ENCODE peak calls at places on chromosomes 1 and 21, in six cellular contexts. G, Q, H, W, Z and F are unnamed samples.

GRCh38 chr1:208181259-208181816 is 62.8 kb downstream of the PLXNA2 start:
- DNase-seq in G (no peak), Q (no peak), H (no peak), W (no peak), Z (no peak), F (no peak)

GRCh38 chr21:46667735-46668380 is 32.4 kb downstream of the PRMT2 start:
- DNase-seq in G (peak), Q (no peak), H (no peak), W (no peak), Z (no peak), F (no peak)

GRCh38 chr1:85421179-85421578 is 43.8 kb downstream of the DDAH1 start:
- DNase-seq in G (no peak), Q (no peak), H (no peak), W (no peak), Z (no peak), F (no peak)

GRCh38 chr1:218570456-218570855 is 225.3 kb downstream of the TGFB2 start:
- DNase-seq in G (peak), Q (no peak), H (no peak), W (no peak), Z (no peak), F (no peak)

GRCh38 chr1:206583461-206584264 is 28.6 kb downstream of the EIF2D start:
- DNase-seq in G (peak), Q (peak), H (peak), W (peak), Z (peak), F (no peak)

GRCh38 chr1:50424045-50424939 is 1.0 kb upstream of the DMRTA2 start:
- DNase-seq in G (no peak), Q (no peak), H (no peak), W (no peak), Z (no peak), F (no peak)

GRCh38 chr1:55061706-55062321 is 22.5 kb downstream of the PCSK9 start:
- DNase-seq in G (no peak), Q (peak), H (no peak), W (peak), Z (peak), F (no peak)

GRCh38 chr1:89288051-89288340 is 15.3 kb upstream of the GBP5 start:
- DNase-seq in G (no peak), Q (no peak), H (no peak), W (no peak), Z (no peak), F (no peak)

GRCh38 chr1:202143011-202143767 is 1.3 kb downstream of the ARL8A start:
- DNase-seq in G (peak), Q (peak), H (no peak), W (no peak), Z (no peak), F (no peak)

GRCh38 chr21:34987673-34988072 is 61.4 kb downstream of the RUNX1 start:
- DNase-seq in G (no peak), Q (no peak), H (no peak), W (no peak), Z (no peak), F (no peak)

GRCh38 chr1:44970317-44970716 is 16.1 kb downstream of the EIF2B3 start:
- DNase-seq in G (peak), Q (no peak), H (no peak), W (no peak), Z (no peak), F (no peak)

GRCh38 chr1:13498553-13498952 is 15.2 kb downstream of the LRRC38 start:
- DNase-seq in G (no peak), Q (no peak), H (no peak), W (no peak), Z (no peak), F (no peak)

GRCh38 chr21:42262826-42263225 is 43.9 kb downstream of the ABCG1 start:
- DNase-seq in G (peak), Q (peak), H (peak), W (peak), Z (no peak), F (no peak)

GRCh38 chr1:243851129-243851756 is 1.2 kb upstream of the AKT3 start:
- DNase-seq in G (peak), Q (peak), H (no peak), W (no peak), Z (no peak), F (no peak)

GRCh38 chr1:39919545-39919944 is 17.8 kb upstream of the MYCL start:
- DNase-seq in G (peak), Q (peak), H (no peak), W (peak), Z (no peak), F (no peak)

GRCh38 chr1:158830904-158831507 is at the start of gene MNDA:
- DNase-seq in G (no peak), Q (no peak), H (no peak), W (no peak), Z (no peak), F (no peak)

GRCh38 chr1:41936107-41936506 is 17.4 kb upstream of the HIVEP3 start:
- DNase-seq in G (peak), Q (no peak), H (no peak), W (no peak), Z (no peak), F (no peak)

GRCh38 chr1:154534263-154534844 is 24.1 kb downstream of the UBE2Q1 start:
- DNase-seq in G (peak), Q (no peak), H (no peak), W (no peak), Z (no peak), F (no peak)

GRCh38 chr1:51776408-51776807 is 102.1 kb downstream of the NRDC start:
- DNase-seq in G (no peak), Q (no peak), H (no peak), W (no peak), Z (no peak), F (no peak)

GRCh38 chr1:89765774-89766173 is 55.1 kb upstream of the LRRC8D start:
- DNase-seq in G (no peak), Q (no peak), H (no peak), W (no peak), Z (no peak), F (no peak)

GRCh38 chr1:22207605-22208264 is 64.8 kb upstream of the WNT4 start:
- DNase-seq in G (no peak), Q (no peak), H (no peak), W (no peak), Z (no peak), F (no peak)

GRCh38 chr1:99004270-99005141 is at the start of gene PLPPR5:
- DNase-seq in G (peak), Q (no peak), H (peak), W (peak), Z (no peak), F (peak)

GRCh38 chr1:99003911-99004269 is 771 bp downstream of the PLPPR5 start:
- DNase-seq in G (no peak), Q (no peak), H (no peak), W (no peak), Z (no peak), F (no peak)

GRCh38 chr1:99005142-99005491 is 456 bp upstream of the PLPPR5 start:
- DNase-seq in G (no peak), Q (no peak), H (no peak), W (peak), Z (no peak), F (no peak)

GRCh38 chr1:99007366-99007765 is 2.7 kb upstream of the PLPPR5 start:
- DNase-seq in G (no peak), Q (no peak), H (no peak), W (no peak), Z (no peak), F (no peak)

GRCh38 chr1:99005537-99005942 is 879 bp upstream of the PLPPR5 start:
- DNase-seq in G (no peak), Q (no peak), H (no peak), W (no peak), Z (no peak), F (no peak)
- TF ChIP-seq CTCF in G (no peak), Q (no peak), H (no peak), W (no peak), Z (no peak), F (peak)

GRCh38 chr1:156451486-156452184 is 48.9 kb downstream of the MEF2D start:
- DNase-seq in G (no peak), Q (no peak), H (no peak), W (no peak), Z (no peak), F (no peak)
- TF ChIP-seq CTCF in G (no peak), Q (no peak), H (no peak), W (no peak), Z (no peak), F (no peak)

GRCh38 chr1:171084091-171084490 is 6.6 kb upstream of the FMO3 start:
- DNase-seq in G (no peak), Q (no peak), H (no peak), W (no peak), Z (no peak), F (no peak)

GRCh38 chr1:171081994-171082295 is 8.8 kb upstream of the FMO3 start:
- DNase-seq in G (no peak), Q (no peak), H (no peak), W (no peak), Z (no peak), F (no peak)

GRCh38 chr1:171084879-171085278 is 5.8 kb upstream of the FMO3 start:
- DNase-seq in G (no peak), Q (no peak), H (no peak), W (no peak), Z (no peak), F (no peak)

GRCh38 chr1:171083222-171083621 is 7.5 kb upstream of the FMO3 start:
- DNase-seq in G (no peak), Q (no peak), H (no peak), W (no peak), Z (no peak), F (no peak)

DNA sequence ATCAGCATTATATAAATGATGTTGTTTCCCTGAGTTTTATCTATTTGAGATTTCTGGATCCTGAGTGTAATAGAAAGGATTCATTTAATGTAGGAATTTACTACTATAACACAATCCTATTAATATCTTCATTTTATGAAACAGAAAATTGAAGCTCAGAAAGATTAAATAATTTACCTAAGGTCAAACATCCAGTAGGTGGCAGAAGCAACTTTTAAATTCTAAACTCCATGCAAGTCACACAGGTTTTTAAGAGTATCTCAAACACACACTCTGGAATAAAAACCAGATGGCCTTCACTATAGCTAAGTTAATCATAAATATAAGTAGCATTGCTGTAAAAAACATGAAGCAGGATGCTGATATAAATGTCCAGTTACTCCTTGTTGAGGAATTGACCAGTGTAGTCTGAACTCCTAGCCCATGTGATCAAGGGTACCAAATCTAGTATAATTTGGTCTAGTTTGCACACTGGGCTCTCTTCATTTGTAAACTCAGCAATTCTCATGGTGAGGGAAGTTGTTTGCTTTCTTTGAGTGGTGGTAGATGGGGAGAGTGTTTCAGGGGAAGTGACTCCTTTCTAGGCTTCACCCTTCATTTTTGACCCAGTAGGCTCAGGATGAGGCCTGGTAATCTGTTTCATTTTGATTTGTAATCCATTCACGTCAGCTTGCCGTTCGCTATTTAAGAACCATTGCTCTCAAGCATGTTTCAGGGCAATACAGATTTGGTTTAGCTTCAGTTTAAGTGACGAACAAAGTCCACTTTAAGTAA is 9.3 kb upstream of the FMO3 start:
- DNase-seq in G (peak), Q (no peak), H (no peak), W (no peak), Z (no peak), F (no peak)
- TF ChIP-seq CTCF in G (peak), Q (no peak), H (peak), W (peak), Z (peak), F (peak)

GRCh38 chr1:226650236-226650841 is 88.7 kb downstream of the ITPKB start:
- DNase-seq in G (no peak), Q (no peak), H (no peak), W (no peak), Z (no peak), F (no peak)
- TF ChIP-seq CTCF in G (no peak), Q (no peak), H (no peak), W (no peak), Z (no peak), F (peak)

GRCh38 chr1:75265792-75266191 is 131.6 kb downstream of the LHX8 start:
- DNase-seq in G (peak), Q (no peak), H (no peak), W (no peak), Z (no peak), F (no peak)
- TF ChIP-seq CTCF in G (peak), Q (no peak), H (peak), W (peak), Z (peak), F (peak)

DNA sequence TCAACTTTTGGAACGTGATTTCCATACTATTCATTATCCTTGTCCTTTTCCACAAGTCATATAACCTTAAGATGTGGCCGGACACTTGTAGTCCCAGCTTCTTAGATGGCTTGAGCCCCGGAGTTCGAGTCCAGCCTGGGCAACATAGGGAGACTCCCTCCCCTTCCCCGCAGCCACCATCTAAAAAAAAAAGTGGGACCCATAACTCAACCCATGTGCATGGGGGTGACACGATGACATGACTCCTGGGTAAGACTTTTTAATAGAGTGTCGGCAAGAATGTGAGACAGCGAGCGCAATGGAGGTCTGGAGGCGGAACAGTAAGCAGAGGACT is 25.7 kb downstream of the MIA3 start:
- DNase-seq in G (no peak), Q (no peak), H (no peak), W (no peak), Z (no peak), F (no peak)
- TF ChIP-seq CTCF in G (no peak), Q (no peak), H (no peak), W (no peak), Z (no peak), F (no peak)

GRCh38 chr1:25802915-25803314 is 2.9 kb downstream of the SELENON start:
- DNase-seq in G (no peak), Q (no peak), H (no peak), W (no peak), Z (no peak), F (no peak)
- TF ChIP-seq CTCF in G (no peak), Q (no peak), H (no peak), W (no peak), Z (no peak), F (peak)

DNA sequence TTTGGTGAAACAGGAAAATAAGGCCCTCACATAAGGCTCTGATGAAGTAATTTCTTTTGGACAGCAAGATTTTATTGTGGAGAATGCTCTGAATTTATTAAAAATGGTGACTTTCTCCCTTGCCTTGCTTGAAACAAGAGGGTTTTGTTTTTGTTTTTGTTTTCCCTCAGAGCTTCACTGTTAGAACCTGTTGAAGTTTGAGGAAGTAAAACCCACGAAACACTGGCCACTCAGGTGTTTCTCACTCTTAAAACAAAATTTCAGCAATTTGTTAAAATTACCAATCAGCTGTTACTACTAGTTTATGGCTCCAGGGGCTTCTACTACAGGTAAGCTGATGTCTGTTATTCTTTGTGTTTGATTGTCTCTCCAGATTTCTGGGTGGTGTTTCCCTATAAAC is 112.6 kb upstream of the B3GALT2 start:
- DNase-seq in G (no peak), Q (no peak), H (no peak), W (no peak), Z (no peak), F (no peak)
- TF ChIP-seq CTCF in G (no peak), Q (no peak), H (no peak), W (no peak), Z (no peak), F (no peak)

GRCh38 chr1:10536133-10536768 is 61.5 kb downstream of the PEX14 start:
- DNase-seq in G (no peak), Q (no peak), H (no peak), W (no peak), Z (no peak), F (no peak)
- TF ChIP-seq CTCF in G (no peak), Q (no peak), H (no peak), W (no peak), Z (no peak), F (peak)